ENCODE peak calls at places on chromosome 18, in nine cellular contexts. C is BE2C; M is coronary artery; T is CD8-positive, alpha-beta memory T cell; S is astrocyte of the spinal cord; Z is HCT116; U is IMR-90; W is hepatocyte; E is esophagus squamous epithelium. X is an unnamed sample.
A peak's percentile ranks its signal among the peaks of the same experiment; 100 is the strongest.

GRCh38 chr18:21997207-21998143 is 171.9 kb upstream of the GATA6 start:
- DNase-seq in C (no peak), M (no peak), T (no peak), S (peak; percentile 49), Z (peak; percentile 48), U (peak; percentile 42), W (peak; percentile 75), E (no peak), X (peak; percentile 29)

GRCh38 chr18:49886891-49887764 is 73.8 kb upstream of the ACAA2 start:
- DNase-seq in C (no peak), M (peak; percentile 35), T (no peak), S (no peak), Z (peak; percentile 12), U (no peak), W (no peak), E (no peak), X (no peak)

GRCh38 chr18:47118986-47119385 is 31.3 kb downstream of the HDHD2 start:
- DNase-seq in C (no peak), M (no peak), T (no peak), S (peak; percentile 17), Z (no peak), U (peak; percentile 65), W (no peak), E (no peak), X (no peak)

GRCh38 chr18:26480897-26481795 is 67.2 kb downstream of the KCTD1 start:
- DNase-seq in C (no peak), M (no peak), T (no peak), S (peak; percentile 96), Z (peak; percentile 93), U (peak; percentile 96), W (peak; percentile 59), E (no peak), X (no peak)

GRCh38 chr18:1999387-1999786 is 571.9 kb downstream of the METTL4 start:
- DNase-seq in C (no peak), M (no peak), T (no peak), S (no peak), Z (no peak), U (no peak), W (no peak), E (no peak), X (no peak)

GRCh38 chr18:69705987-69706386 is 241.7 kb downstream of the CD226 start:
- DNase-seq in C (no peak), M (no peak), T (no peak), S (no peak), Z (no peak), U (no peak), W (no peak), E (no peak), X (no peak)

GRCh38 chr18:50091495-50092249 is 103.3 kb downstream of the MYO5B start:
- DNase-seq in C (no peak), M (no peak), T (no peak), S (no peak), Z (no peak), U (no peak), W (no peak), E (no peak), X (no peak)

GRCh38 chr18:70175216-70175615 is 30.3 kb downstream of the RTTN start:
- DNase-seq in C (no peak), M (no peak), T (no peak), S (no peak), Z (no peak), U (no peak), W (no peak), E (no peak), X (no peak)

GRCh38 chr18:68916734-68917133 is 118.9 kb downstream of the CCDC102B start:
- DNase-seq in C (no peak), M (no peak), T (no peak), S (peak; percentile 7), Z (peak; percentile 54), U (no peak), W (no peak), E (no peak), X (no peak)

GRCh38 chr18:22293417-22293816 is 124.0 kb downstream of the GATA6 start:
- DNase-seq in C (no peak), M (no peak), T (no peak), S (no peak), Z (no peak), U (no peak), W (no peak), E (no peak), X (peak; percentile 89)

GRCh38 chr18:45108754-45109153 is 428.1 kb downstream of the SETBP1 start:
- DNase-seq in C (no peak), M (no peak), T (no peak), S (no peak), Z (no peak), U (no peak), W (no peak), E (no peak), X (no peak)

GRCh38 chr18:78399992-78400503 is 579.6 kb upstream of the SALL3 start:
- DNase-seq in C (no peak), M (no peak), T (no peak), S (no peak), Z (no peak), U (no peak), W (no peak), E (no peak), X (no peak)

GRCh38 chr18:22930089-22930713 is 2.9 kb upstream of the RBBP8 start:
- DNase-seq in C (peak; percentile 76), M (no peak), T (peak; percentile 82), S (peak; percentile 71), Z (peak; percentile 57), U (peak; percentile 70), W (peak; percentile 87), E (peak; percentile 10), X (peak; percentile 86)

GRCh38 chr18:3411854-3412268 is 38.1 kb upstream of the TGIF1 start:
- DNase-seq in C (no peak), M (no peak), T (no peak), S (no peak), Z (no peak), U (no peak), W (no peak), E (no peak), X (no peak)

GRCh38 chr18:26133652-26134051 is at the start of gene PSMA8:
- DNase-seq in C (no peak), M (no peak), T (peak; percentile 79), S (no peak), Z (no peak), U (no peak), W (peak; percentile 14), E (no peak), X (no peak)

GRCh38 chr18:54260376-54261072 is 8.8 kb upstream of the POLI start:
- DNase-seq in C (no peak), M (no peak), T (no peak), S (no peak), Z (no peak), U (no peak), W (no peak), E (no peak), X (peak; percentile 84)

DNA sequence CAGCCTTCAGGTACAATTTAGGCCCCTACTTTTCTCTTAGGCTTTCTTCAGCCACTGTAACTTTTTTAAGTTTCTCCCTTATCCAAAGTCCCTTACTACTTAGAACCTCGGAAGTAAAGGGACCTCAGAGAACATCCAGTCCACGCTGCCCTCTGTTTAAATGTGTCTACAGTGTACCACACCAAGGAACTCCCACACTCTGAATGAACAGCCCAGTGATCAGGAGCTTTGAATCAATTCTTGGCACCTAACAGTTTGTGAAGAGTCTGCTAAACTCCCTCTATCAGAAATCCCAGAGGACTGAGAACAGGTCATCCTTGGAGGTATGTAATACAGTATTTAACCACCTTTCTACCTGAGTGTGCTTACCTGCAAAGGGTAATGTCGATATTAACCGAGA is 11.6 kb upstream of the MALT1 start:
- DNase-seq in C (no peak), M (no peak), T (no peak), S (no peak), Z (no peak), U (no peak), W (no peak), E (no peak), X (no peak)
- H3K4me3 ChIP-seq in C (no peak overlapping the region), M (no peak overlapping the region), T (no peak overlapping the region), S (no peak overlapping the region), Z (no peak overlapping the region), U (no peak overlapping the region), W (no peak overlapping the region), E (no peak overlapping the region), X (no peak overlapping the region)

DNA sequence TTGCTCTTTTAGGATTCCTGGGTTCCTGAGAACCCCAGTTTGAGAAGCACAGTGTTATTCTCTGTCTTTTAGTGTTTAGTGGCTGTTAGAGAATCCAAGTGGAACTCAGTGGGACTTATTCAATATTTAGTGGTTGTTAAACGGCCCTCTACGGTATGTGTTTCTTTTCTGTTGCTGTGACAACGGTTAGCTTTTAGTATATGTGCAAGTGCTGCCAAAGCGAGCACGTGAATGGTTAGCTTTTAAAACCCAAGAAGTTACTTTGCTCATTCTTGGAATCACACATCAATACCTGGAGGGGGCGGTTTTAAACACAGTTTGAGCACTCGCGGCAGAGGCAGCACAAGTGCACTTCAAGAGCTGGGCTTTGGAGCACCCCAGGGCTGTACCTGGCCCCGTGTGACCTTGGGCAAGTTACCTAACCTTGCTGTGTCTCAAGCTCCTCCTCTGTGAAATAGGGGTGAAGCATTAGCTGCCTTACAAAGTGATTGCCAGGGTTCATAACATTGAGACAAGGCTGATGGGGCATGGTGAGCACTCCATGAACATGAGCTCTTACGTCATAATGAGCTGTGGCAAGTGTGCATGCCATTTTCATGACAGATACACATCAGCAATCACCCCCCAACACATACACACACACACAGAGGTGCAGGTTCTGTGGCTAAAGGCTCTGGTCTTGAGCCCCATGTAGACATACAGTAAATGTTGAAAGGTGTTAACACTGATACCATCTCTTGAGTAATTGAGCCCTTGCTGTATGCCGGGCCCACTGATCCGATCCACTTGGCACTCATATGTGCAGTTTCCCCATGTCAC is 234.1 kb downstream of the ALPK2 start:
- DNase-seq in C (no peak), M (no peak), T (no peak), S (no peak), Z (no peak), U (peak; percentile 46), W (no peak), E (no peak), X (no peak)
- H3K4me3 ChIP-seq in C (no peak overlapping the region), M (no peak overlapping the region), T (no peak overlapping the region), S (no peak overlapping the region), Z (no peak overlapping the region), U (no peak overlapping the region), W (no peak overlapping the region), E (no peak overlapping the region), X (no peak overlapping the region)

DNA sequence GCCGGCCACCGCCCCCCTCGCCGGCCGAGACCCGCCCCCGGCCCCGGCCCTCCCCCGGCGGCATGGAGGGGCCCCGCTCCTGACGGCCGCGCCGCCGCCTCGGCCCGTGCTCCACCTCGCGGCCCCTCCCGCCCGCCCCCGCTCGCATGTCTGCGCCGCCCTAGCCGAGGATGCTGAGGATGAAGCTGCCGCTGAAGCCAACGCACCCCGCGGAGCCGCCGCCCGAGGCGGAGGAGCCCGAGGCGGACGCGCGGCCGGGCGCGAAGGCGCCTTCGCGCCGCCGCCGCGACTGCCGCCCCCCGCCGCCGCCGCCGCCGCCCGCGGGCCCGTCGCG is 397 bp downstream of the ZCCHC2 start:
- DNase-seq in C (no peak), M (no peak), T (no peak), S (no peak), Z (no peak), U (no peak), W (no peak), E (peak; percentile 41), X (no peak)
- H3K4me3 ChIP-seq in C (no peak overlapping the region), M (peak overlapping the region; percentile 98), T (no peak overlapping the region), S (peak overlapping the region; percentile 50), Z (peak overlapping the region; percentile 83), U (peak overlapping the region; percentile 83), W (peak overlapping the region; percentile 30), E (peak overlapping the region; percentile 93), X (peak overlapping the region; percentile 94)

DNA sequence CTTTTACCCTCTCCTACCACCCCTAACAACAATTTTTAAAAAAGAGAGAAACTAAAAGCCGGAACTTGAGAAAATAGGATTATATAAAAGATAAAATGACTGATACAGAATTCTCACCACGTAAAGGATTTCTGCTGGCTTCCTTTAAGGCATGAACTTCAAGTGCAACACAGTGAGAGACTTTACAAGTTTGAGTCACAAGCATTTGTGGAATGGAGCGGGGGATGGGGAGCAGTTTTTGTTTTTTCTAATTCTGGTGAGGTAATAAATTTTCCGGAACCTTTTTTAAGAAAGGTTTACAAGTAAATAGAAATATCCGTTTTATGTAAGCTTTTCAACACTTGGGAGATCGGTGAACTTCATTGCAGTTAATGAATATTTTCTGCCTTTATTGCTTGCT is 1.8 kb upstream of the CDH2 start:
- DNase-seq in C (no peak), M (no peak), T (no peak), S (peak; percentile 47), Z (no peak), U (peak; percentile 44), W (peak; percentile 34), E (no peak), X (no peak)
- H3K4me3 ChIP-seq in C (peak overlapping the region; percentile 66), M (peak overlapping the region; percentile 93), T (no peak overlapping the region), S (peak overlapping the region; percentile 80), Z (no peak overlapping the region), U (peak overlapping the region; percentile 99), W (peak overlapping the region; percentile 81), E (no peak overlapping the region), X (no peak overlapping the region)